ENCODE peak calls at places on chromosome 12, in four cellular contexts. One of them, this sample, is unnamed.
A peak's percentile ranks its signal among the peaks of the same experiment; 100 is the strongest.

GRCh38 chr12:107775093-107775721 is 703 bp downstream of the ASCL4 start:
- DNase-seq in AG20443: peak; percentile 30
- DNase-seq in NCI-H1105: peak; percentile 48
- DNase-seq in HT1080: no peak
- DNase-seq in this sample: no peak

GRCh38 chr12:121465921-121466799 is 66.2 kb downstream of the RNF34 start:
- DNase-seq in AG20443: peak; percentile 64
- DNase-seq in NCI-H1105: no peak
- DNase-seq in HT1080: no peak
- DNase-seq in this sample: no peak

GRCh38 chr12:19712041-19712440 is 272.7 kb downstream of the AEBP2 start:
- DNase-seq in AG20443: peak; percentile 46
- DNase-seq in NCI-H1105: no peak
- DNase-seq in HT1080: peak; percentile 87
- DNase-seq in this sample: peak; percentile 65

GRCh38 chr12:132813443-132813842 is 15.2 kb downstream of the GOLGA3 start:
- DNase-seq in AG20443: no peak
- DNase-seq in NCI-H1105: no peak
- DNase-seq in HT1080: no peak
- DNase-seq in this sample: no peak

GRCh38 chr12:57268264-57268663 is 17.3 kb upstream of the STAC3 start:
- DNase-seq in AG20443: no peak
- DNase-seq in NCI-H1105: no peak
- DNase-seq in HT1080: peak; percentile 66
- DNase-seq in this sample: no peak

GRCh38 chr12:120965534-120966091 is 12.7 kb upstream of the HNF1A start:
- DNase-seq in AG20443: no peak
- DNase-seq in NCI-H1105: no peak
- DNase-seq in HT1080: no peak
- DNase-seq in this sample: no peak

GRCh38 chr12:94761559-94761958 is 111.2 kb upstream of the TMCC3 start:
- DNase-seq in AG20443: peak; percentile 66
- DNase-seq in NCI-H1105: no peak
- DNase-seq in HT1080: peak; percentile 95
- DNase-seq in this sample: peak; percentile 92

GRCh38 chr12:94977766-94978468 is 25.6 kb downstream of the NDUFA12 start:
- DNase-seq in AG20443: no peak
- DNase-seq in NCI-H1105: peak; percentile 2
- DNase-seq in HT1080: no peak
- DNase-seq in this sample: no peak

GRCh38 chr12:114904254-114905003 is 220.5 kb upstream of the TBX3 start:
- DNase-seq in AG20443: peak; percentile 40
- DNase-seq in NCI-H1105: no peak
- DNase-seq in HT1080: peak; percentile 61
- DNase-seq in this sample: no peak

GRCh38 chr12:121773011-121773777 is 20.3 kb downstream of the RHOF start:
- DNase-seq in AG20443: peak; percentile 82
- DNase-seq in NCI-H1105: peak; percentile 34
- DNase-seq in HT1080: peak; percentile 55
- DNase-seq in this sample: no peak

GRCh38 chr12:127041985-127042625 is 1224.9 kb upstream of the TMEM132C start:
- DNase-seq in AG20443: no peak
- DNase-seq in NCI-H1105: no peak
- DNase-seq in HT1080: no peak
- DNase-seq in this sample: no peak

GRCh38 chr12:92582888-92583287 is 119.9 kb upstream of the PLEKHG7 start:
- DNase-seq in AG20443: no peak
- DNase-seq in NCI-H1105: no peak
- DNase-seq in HT1080: peak; percentile 28
- DNase-seq in this sample: no peak

This sample was measured in pulmonary artery endothelial cell.